ENCODE peak calls at places on chromosomes 7 and 10, in nine cellular contexts. One of them, this sample, is unnamed.
A peak's percentile ranks its signal among the peaks of the same experiment; 100 is the strongest.

GRCh38 chr10:74063256-74063655 is 65.3 kb downstream of the VCL start:
- DNase-seq in MV-4-11: no peak
- DNase-seq in HFFc6: peak; percentile 36
- DNase-seq in cardiac muscle cell: no peak
- DNase-seq in heart left ventricle: no peak
- DNase-seq in NCI-H2029 treated with DMSO at 0.1 percent for 48 hours: no peak
- DNase-seq in iPS-NIHi11: no peak
- DNase-seq in iris pigment epithelial cell: peak; percentile 53
- DNase-seq in HFF-Myc: no peak
- DNase-seq in this sample: no peak

GRCh38 chr10:13922591-13922990 is 335.8 kb downstream of the PRPF18 start:
- DNase-seq in cardiac muscle cell: no peak
- DNase-seq in iPS-NIHi11: no peak
- DNase-seq in HFF-Myc: no peak
- DNase-seq in HFFc6: peak; percentile 67
- DNase-seq in NCI-H2029 treated with DMSO at 0.1 percent for 48 hours: no peak
- DNase-seq in heart left ventricle: no peak
- DNase-seq in MV-4-11: no peak
- DNase-seq in iris pigment epithelial cell: peak; percentile 53
- DNase-seq in this sample: no peak

GRCh38 chr10:26355241-26355640 is 82.9 kb upstream of the APBB1IP start:
- DNase-seq in iris pigment epithelial cell: no peak
- DNase-seq in heart left ventricle: no peak
- DNase-seq in cardiac muscle cell: no peak
- DNase-seq in HFF-Myc: no peak
- DNase-seq in HFFc6: no peak
- DNase-seq in iPS-NIHi11: no peak
- DNase-seq in MV-4-11: no peak
- DNase-seq in NCI-H2029 treated with DMSO at 0.1 percent for 48 hours: no peak
- DNase-seq in this sample: no peak

GRCh38 chr7:117715784-117716445 is 157.3 kb downstream of the CTTNBP2 start:
- DNase-seq in heart left ventricle: no peak
- DNase-seq in cardiac muscle cell: peak; percentile 68
- DNase-seq in MV-4-11: peak; percentile 40
- DNase-seq in NCI-H2029 treated with DMSO at 0.1 percent for 48 hours: peak; percentile 96
- DNase-seq in HFFc6: peak; percentile 13
- DNase-seq in iPS-NIHi11: peak; percentile 61
- DNase-seq in iris pigment epithelial cell: peak; percentile 70
- DNase-seq in HFF-Myc: peak; percentile 29
- DNase-seq in this sample: peak; percentile 93

GRCh38 chr7:3260425-3260762 is 40.7 kb upstream of the SDK1 start:
- DNase-seq in MV-4-11: no peak
- DNase-seq in iris pigment epithelial cell: peak; percentile 50
- DNase-seq in HFF-Myc: no peak
- DNase-seq in heart left ventricle: no peak
- DNase-seq in NCI-H2029 treated with DMSO at 0.1 percent for 48 hours: no peak
- DNase-seq in HFFc6: no peak
- DNase-seq in iPS-NIHi11: no peak
- DNase-seq in cardiac muscle cell: no peak
- DNase-seq in this sample: no peak

GRCh38 chr10:119003572-119004289 is 25.8 kb upstream of the NANOS1 start:
- DNase-seq in HFFc6: no peak
- DNase-seq in HFF-Myc: no peak
- DNase-seq in NCI-H2029 treated with DMSO at 0.1 percent for 48 hours: no peak
- DNase-seq in heart left ventricle: no peak
- DNase-seq in iPS-NIHi11: no peak
- DNase-seq in cardiac muscle cell: no peak
- DNase-seq in MV-4-11: no peak
- DNase-seq in iris pigment epithelial cell: no peak
- DNase-seq in this sample: no peak

GRCh38 chr7:25371972-25372371 is 143.7 kb upstream of the NPVF start:
- DNase-seq in iPS-NIHi11: no peak
- DNase-seq in cardiac muscle cell: no peak
- DNase-seq in HFF-Myc: no peak
- DNase-seq in MV-4-11: no peak
- DNase-seq in HFFc6: no peak
- DNase-seq in iris pigment epithelial cell: no peak
- DNase-seq in NCI-H2029 treated with DMSO at 0.1 percent for 48 hours: no peak
- DNase-seq in heart left ventricle: no peak
- DNase-seq in this sample: no peak

GRCh38 chr7:100900978-100901377 is 5.3 kb upstream of the ACHE start:
- DNase-seq in HFFc6: no peak
- DNase-seq in iris pigment epithelial cell: no peak
- DNase-seq in iPS-NIHi11: no peak
- DNase-seq in MV-4-11: no peak
- DNase-seq in HFF-Myc: no peak
- DNase-seq in NCI-H2029 treated with DMSO at 0.1 percent for 48 hours: no peak
- DNase-seq in cardiac muscle cell: no peak
- DNase-seq in heart left ventricle: peak; percentile 7
- DNase-seq in this sample: no peak

GRCh38 chr7:99407849-99408346 is 499 bp downstream of the PDAP1 start:
- DNase-seq in NCI-H2029 treated with DMSO at 0.1 percent for 48 hours: no peak
- DNase-seq in MV-4-11: no peak
- DNase-seq in HFFc6: peak; percentile 70
- DNase-seq in iPS-NIHi11: no peak
- DNase-seq in heart left ventricle: no peak
- DNase-seq in cardiac muscle cell: peak; percentile 40
- DNase-seq in HFF-Myc: no peak
- DNase-seq in iris pigment epithelial cell: peak; percentile 84
- DNase-seq in this sample: peak; percentile 56

GRCh38 chr10:2733278-2733963 is 333.9 kb upstream of the PFKP start:
- DNase-seq in MV-4-11: no peak
- DNase-seq in heart left ventricle: no peak
- DNase-seq in cardiac muscle cell: peak; percentile 12
- DNase-seq in iris pigment epithelial cell: no peak
- DNase-seq in NCI-H2029 treated with DMSO at 0.1 percent for 48 hours: no peak
- DNase-seq in HFFc6: no peak
- DNase-seq in iPS-NIHi11: no peak
- DNase-seq in HFF-Myc: no peak
- DNase-seq in this sample: no peak

GRCh38 chr10:78348416-78349164 is 314.9 kb downstream of the RPS24 start:
- DNase-seq in heart left ventricle: no peak
- DNase-seq in cardiac muscle cell: no peak
- DNase-seq in HFFc6: no peak
- DNase-seq in MV-4-11: no peak
- DNase-seq in NCI-H2029 treated with DMSO at 0.1 percent for 48 hours: no peak
- DNase-seq in HFF-Myc: no peak
- DNase-seq in iris pigment epithelial cell: no peak
- DNase-seq in iPS-NIHi11: no peak
- DNase-seq in this sample: no peak

GRCh38 chr10:88271736-88272135 is 311.4 kb downstream of the RNLS start:
- DNase-seq in heart left ventricle: no peak
- DNase-seq in NCI-H2029 treated with DMSO at 0.1 percent for 48 hours: no peak
- DNase-seq in HFFc6: no peak
- DNase-seq in HFF-Myc: no peak
- DNase-seq in iPS-NIHi11: no peak
- DNase-seq in MV-4-11: peak; percentile 90
- DNase-seq in iris pigment epithelial cell: peak; percentile 34
- DNase-seq in cardiac muscle cell: no peak
- DNase-seq in this sample: no peak

GRCh38 chr7:5546626-5547025 is 123.0 kb upstream of the TNRC18 start:
- DNase-seq in HFF-Myc: no peak
- DNase-seq in cardiac muscle cell: no peak
- DNase-seq in iPS-NIHi11: no peak
- DNase-seq in HFFc6: no peak
- DNase-seq in MV-4-11: no peak
- DNase-seq in iris pigment epithelial cell: no peak
- DNase-seq in heart left ventricle: no peak
- DNase-seq in NCI-H2029 treated with DMSO at 0.1 percent for 48 hours: no peak
- DNase-seq in this sample: no peak

GRCh38 chr7:41925946-41926345 is 223.1 kb upstream of the INHBA start:
- DNase-seq in cardiac muscle cell: no peak
- DNase-seq in MV-4-11: no peak
- DNase-seq in HFF-Myc: no peak
- DNase-seq in HFFc6: no peak
- DNase-seq in heart left ventricle: no peak
- DNase-seq in NCI-H2029 treated with DMSO at 0.1 percent for 48 hours: no peak
- DNase-seq in iPS-NIHi11: no peak
- DNase-seq in iris pigment epithelial cell: no peak
- DNase-seq in this sample: no peak

This sample was measured in LNCaP clone FGC.